ENCODE peak calls at places on chromosomes 5 and 9, in eight cellular contexts. E, L, K, M, A, R, Q and Z are unnamed samples.

GRCh38 chr9:114291886-114292590 is 30.9 kb upstream of the ORM1 start:
- DNase-seq in K (peak; percentile 38), M (no peak), A (no peak), E (peak; percentile 12), R (no peak), Q (no peak), L (peak; percentile 6), Z (peak; percentile 5)

GRCh38 chr5:138354926-138355378 is 2.5 kb downstream of the KDM3B start:
- DNase-seq in K (no peak), M (peak; percentile 90), L (no peak), A (no peak), Q (peak; percentile 91), R (peak; percentile 41), E (no peak), Z (no peak)

GRCh38 chr5:3347741-3348140 is 247.9 kb upstream of the IRX1 start:
- DNase-seq in L (no peak), K (peak; percentile 50), M (no peak), E (peak; percentile 7), R (peak; percentile 3), A (no peak), Q (no peak), Z (no peak)

GRCh38 chr9:114108016-114108833 is 9.1 kb upstream of the KIF12 start:
- DNase-seq in R (peak; percentile 44), K (peak; percentile 82), A (peak; percentile 61), Q (peak; percentile 94), M (peak; percentile 82), E (peak; percentile 87), L (peak; percentile 64), Z (peak; percentile 29)

GRCh38 chr5:149855371-149855770 is 89.2 kb downstream of the PDE6A start:
- DNase-seq in K (no peak), R (no peak), M (no peak), Q (no peak), E (no peak), L (no peak), A (no peak), Z (no peak)

GRCh38 chr5:115414406-115415142 is 118.1 kb upstream of the CCDC112 start:
- DNase-seq in A (no peak), E (peak; percentile 60), R (no peak), M (peak; percentile 91), K (no peak), Q (no peak), L (no peak), Z (no peak)

GRCh38 chr5:170438581-170438980 is 49.4 kb upstream of the KCNMB1 start:
- DNase-seq in R (no peak), L (no peak), E (no peak), A (no peak), M (no peak), Q (no peak), K (no peak), Z (no peak)

GRCh38 chr5:171644536-171644935 is 141.1 kb upstream of the SMIM23 start:
- DNase-seq in E (no peak), A (no peak), R (no peak), L (peak; percentile 52), K (no peak), Q (no peak), M (no peak), Z (no peak)

GRCh38 chr5:66596791-66597757 is 881 bp downstream of the MAST4 start:
- DNase-seq in A (peak; percentile 27), R (no peak), L (no peak), M (peak; percentile 11), Q (peak; percentile 53), E (peak; percentile 58), K (no peak), Z (peak; percentile 41)

GRCh38 chr5:65478336-65478735 is 3.4 kb downstream of the ADAMTS6 start:
- DNase-seq in K (no peak), Q (no peak), R (no peak), L (no peak), A (no peak), E (no peak), M (no peak), Z (no peak)

GRCh38 chr5:142181547-142182191 is 73.1 kb downstream of the NDFIP1 start:
- DNase-seq in R (no peak), M (no peak), A (no peak), L (no peak), Q (peak; percentile 1), E (no peak), K (no peak), Z (no peak)

GRCh38 chr5:110058175-110058574 is 368.4 kb downstream of the MAN2A1 start:
- DNase-seq in M (no peak), R (peak; percentile 24), A (no peak), E (no peak), Q (no peak), L (no peak), K (no peak), Z (no peak)

GRCh38 chr9:72473474-72474241 is 47.8 kb upstream of the TMC1 start:
- DNase-seq in R (no peak), L (no peak), E (no peak), A (no peak), M (peak; percentile 83), Q (no peak), K (no peak), Z (no peak)

GRCh38 chr5:10457682-10458574 is 16.2 kb downstream of the ROPN1L start:
- DNase-seq in L (no peak), A (no peak), R (no peak), M (peak; percentile 22), Q (peak; percentile 23), K (no peak), E (no peak), Z (no peak)

GRCh38 chr9:82549174-82549821 is 513.6 kb downstream of the RASEF start:
- DNase-seq in K (no peak), M (no peak), Q (peak; percentile 52), E (no peak), L (no peak), A (no peak), R (no peak), Z (no peak)
- TF ChIP-seq CTCF in K (no peak), M (no peak), Q (peak; percentile 57), E (no peak), L (no peak), A (no peak), R (no peak), Z (no peak)

GRCh38 chr5:91109634-91110033 is 273.5 kb downstream of the ARRDC3 start:
- DNase-seq in L (no peak), E (no peak), A (no peak), K (no peak), M (peak; percentile 41), Q (no peak), R (no peak), Z (no peak)

GRCh38 chr5:91114658-91115057 is 268.5 kb downstream of the ARRDC3 start:
- DNase-seq in E (no peak), K (no peak), A (no peak), L (no peak), M (no peak), R (no peak), Q (no peak), Z (no peak)

GRCh38 chr5:91110709-91111108 is 272.4 kb downstream of the ARRDC3 start:
- DNase-seq in L (no peak), E (no peak), A (no peak), Q (no peak), K (no peak), M (no peak), R (no peak), Z (no peak)

DNA sequence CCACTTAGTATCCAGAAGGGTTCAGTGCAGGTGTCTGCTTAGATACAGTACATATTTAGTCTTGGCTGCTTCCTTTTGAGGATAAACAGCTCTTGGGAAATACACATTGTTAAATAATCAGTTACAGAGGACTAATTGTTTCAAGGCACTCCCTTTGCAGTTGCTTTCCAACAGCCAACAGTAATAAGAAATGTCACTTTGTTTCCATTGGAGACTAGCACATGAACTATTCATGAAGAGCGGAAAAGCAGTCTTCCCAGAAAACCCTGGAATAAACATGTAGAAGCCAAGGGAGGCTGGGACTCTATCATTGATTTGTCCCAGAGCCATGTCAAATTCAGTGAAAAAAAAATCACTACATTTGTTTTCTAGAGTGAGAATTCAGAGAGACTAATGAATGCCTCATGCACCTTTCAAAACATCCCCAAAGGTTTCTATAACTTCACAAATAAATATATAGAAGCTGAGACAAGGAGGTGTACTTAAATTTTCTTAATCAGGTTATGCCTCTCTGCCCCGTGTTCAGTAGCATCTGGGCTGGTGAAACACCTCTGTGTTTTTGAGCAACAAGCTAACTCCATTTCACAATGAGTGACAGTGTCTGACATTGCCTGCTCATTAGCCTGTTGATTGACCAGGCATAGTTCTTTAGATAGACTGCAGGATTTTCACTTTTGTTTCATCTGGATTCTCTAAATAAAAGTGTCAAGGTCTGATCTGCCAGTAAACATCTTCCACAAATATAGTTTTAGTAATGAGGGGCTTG is 271.5 kb downstream of the ARRDC3 start:
- DNase-seq in E (no peak), A (no peak), M (no peak), L (no peak), Q (no peak), K (no peak), R (no peak), Z (no peak)
- TF ChIP-seq CTCF in E (no peak), A (no peak), M (no peak), L (no peak), Q (no peak), K (no peak), R (no peak), Z (no peak)

DNA sequence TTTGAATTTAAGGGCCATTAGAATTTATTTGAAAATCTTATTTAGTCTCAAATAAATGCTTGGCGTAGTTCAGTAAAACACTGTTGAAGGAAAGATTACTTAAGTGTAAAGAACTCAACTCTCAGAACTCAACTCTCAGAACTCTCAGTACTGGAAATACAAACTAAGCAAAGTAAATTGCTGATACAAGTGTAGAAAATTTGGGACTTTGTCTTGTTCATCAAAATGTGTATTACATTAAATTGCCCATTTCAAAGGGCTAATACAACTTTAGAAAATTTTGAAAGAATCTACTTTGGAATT is 99.4 kb downstream of the CSNK1G3 start:
- DNase-seq in E (no peak), A (no peak), K (no peak), L (no peak), R (no peak), Q (no peak), M (no peak), Z (no peak)
- TF ChIP-seq CTCF in E (no peak), A (peak; percentile 1), K (no peak), L (peak; percentile 14), R (no peak), Q (no peak), M (no peak), Z (no peak)

GRCh38 chr9:131559416-131560000 is 14.2 kb downstream of the PRRT1B start:
- DNase-seq in A (no peak), Q (no peak), E (no peak), R (no peak), M (peak; percentile 6), K (no peak), L (no peak), Z (no peak)
- TF ChIP-seq CTCF in A (no peak), Q (no peak), E (no peak), R (no peak), M (no peak), K (no peak), L (no peak), Z (no peak)